ENCODE peak calls at places on chromosomes 11 and 22, in ten cellular contexts. T is IMR-90, P is A549, Q is ovary, U is HepG2, Y is spleen, J is lower leg skin, H is H1, D is stomach, L is sigmoid colon. V is an unnamed sample.

GRCh38 chr22:36083056-36083455 is 54.4 kb upstream of the RBFOX2 start:
- DNase-seq in L (peak; percentile 27), D (no peak), J (no peak), Q (no peak), U (no peak), T (no peak), H (no peak), P (no peak), Y (no peak), V (no peak)

GRCh38 chr22:45885941-45886395 is 91.0 kb downstream of the WNT7B start:
- DNase-seq in L (peak; percentile 48), P (no peak), Y (peak; percentile 67), J (no peak), Q (no peak), H (no peak), U (peak; percentile 25), T (no peak), D (no peak), V (no peak)

GRCh38 chr11:113014262-113014661 is 53.0 kb downstream of the NCAM1 start:
- DNase-seq in L (peak; percentile 83), H (no peak), Y (no peak), J (no peak), U (no peak), T (no peak), P (no peak), Q (no peak), D (no peak), V (no peak)

GRCh38 chr11:89487016-89487415 is 4.2 kb downstream of the NOX4 start:
- DNase-seq in Q (no peak), Y (no peak), J (no peak), D (no peak), U (no peak), L (no peak), T (peak; percentile 75), P (no peak), H (no peak), V (no peak)

GRCh38 chr11:58905716-58906547 is 33.4 kb upstream of the GLYATL1 start:
- DNase-seq in P (peak; percentile 75), D (peak; percentile 50), H (peak; percentile 62), U (no peak), Q (no peak), L (no peak), J (peak; percentile 87), T (peak; percentile 91), Y (no peak), V (no peak)

GRCh38 chr11:11966826-11967668 is 41.4 kb downstream of the DKK3 start:
- DNase-seq in P (peak; percentile 64), Q (peak; percentile 33), U (peak; percentile 54), H (peak; percentile 58), L (peak; percentile 77), J (peak; percentile 94), Y (peak; percentile 86), D (peak; percentile 79), T (peak; percentile 37), V (peak; percentile 54)

GRCh38 chr22:31497148-31497938 is 1.0 kb downstream of the SFI1 start:
- DNase-seq in T (no peak), Q (no peak), L (no peak), Y (no peak), J (no peak), D (no peak), P (no peak), H (no peak), U (no peak), V (no peak)

GRCh38 chr11:66168289-66168688 is 98.2 kb downstream of the PACS1 start:
- DNase-seq in U (no peak), P (no peak), H (no peak), Q (no peak), T (no peak), L (no peak), J (no peak), D (no peak), Y (no peak), V (no peak)

GRCh38 chr11:69840371-69841169 is 21.4 kb upstream of the FGF3 start:
- DNase-seq in H (no peak), T (no peak), U (no peak), P (no peak), D (no peak), Q (peak; percentile 5), J (peak; percentile 65), Y (peak; percentile 56), L (no peak), V (no peak)

GRCh38 chr11:7871056-7871455 is 60.0 kb downstream of the OR10A6 start:
- DNase-seq in D (no peak), H (no peak), Y (no peak), L (no peak), T (peak; percentile 54), U (no peak), P (no peak), J (no peak), Q (no peak), V (no peak)

GRCh38 chr11:64890084-64890944 is 11.9 kb upstream of the EHD1 start:
- DNase-seq in J (no peak), T (no peak), P (no peak), H (no peak), D (no peak), L (no peak), Y (no peak), Q (no peak), U (no peak), V (peak; percentile 39)

GRCh38 chr11:64891880-64892279 is 13.5 kb upstream of the EHD1 start:
- DNase-seq in Y (no peak), Q (no peak), L (no peak), J (no peak), P (no peak), H (no peak), D (no peak), U (no peak), T (no peak), V (no peak)

GRCh38 chr11:64892411-64892831 is 14.0 kb upstream of the EHD1 start:
- DNase-seq in J (no peak), H (no peak), P (no peak), D (no peak), T (no peak), U (no peak), Q (no peak), Y (no peak), L (no peak), V (no peak)

GRCh38 chr11:64892838-64893193 is 14.4 kb upstream of the EHD1 start:
- DNase-seq in L (no peak), J (no peak), D (no peak), Y (no peak), H (no peak), T (no peak), P (no peak), U (no peak), Q (no peak), V (no peak)

DNA sequence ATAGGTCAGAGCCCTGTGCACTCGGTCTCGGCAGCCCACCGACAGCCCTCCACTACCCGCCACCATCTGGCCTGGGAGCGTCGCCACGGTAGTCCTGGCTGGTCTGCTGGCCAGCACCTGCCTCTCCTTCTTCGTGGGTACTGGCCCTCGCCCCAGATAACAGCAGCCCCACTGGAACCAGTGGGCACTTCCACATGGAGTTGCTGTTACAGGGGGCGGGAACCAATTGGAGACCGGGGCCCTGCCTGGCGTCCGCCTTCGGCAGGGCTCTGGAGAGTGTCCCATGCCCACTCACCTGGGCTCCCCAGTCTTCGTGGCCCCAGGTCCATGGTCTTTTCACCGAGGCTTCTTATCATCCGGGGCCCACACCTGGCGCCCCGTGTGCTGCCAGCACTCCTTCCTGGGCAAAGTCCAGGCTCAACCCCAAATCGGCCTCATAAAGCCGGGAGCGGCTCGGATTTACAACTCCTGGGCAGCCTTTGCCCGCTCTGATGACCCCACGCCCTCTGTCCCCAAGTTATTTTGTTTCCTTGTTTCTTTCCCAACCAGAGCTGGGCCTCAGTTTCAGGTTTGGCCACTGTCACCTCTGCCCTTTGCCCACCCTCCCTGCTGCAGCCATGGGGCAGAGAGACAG is 12.9 kb upstream of the EHD1 start:
- DNase-seq in P (no peak), T (no peak), J (no peak), L (no peak), Y (no peak), Q (no peak), H (no peak), U (no peak), D (peak; percentile 74), V (no peak)
- TF ChIP-seq POLR2A in P (no peak), T (no peak), J (no peak), L (no peak), Y (no peak), Q (no peak), H (no peak), U (no peak), D (no peak), V (no peak)

GRCh38 chr11:67373916-67374570 is 645 bp upstream of the CLCF1 start:
- DNase-seq in T (peak; percentile 96), L (peak; percentile 92), Y (peak; percentile 92), Q (peak; percentile 65), J (peak; percentile 95), P (peak; percentile 100), D (peak; percentile 76), U (peak; percentile 82), H (peak; percentile 79), V (peak; percentile 79)
- TF ChIP-seq POLR2A in T (peak; percentile 70), L (no peak), Y (no peak), Q (no peak), J (no peak), P (peak; percentile 36), D (no peak), U (no peak), H (no peak), V (no peak)

GRCh38 chr11:61924016-61924360 is 6.6 kb upstream of the RAB3IL1 start:
- DNase-seq in L (no peak), T (no peak), Q (peak; percentile 36), J (peak; percentile 86), H (no peak), P (no peak), Y (no peak), D (no peak), U (no peak), V (no peak)

GRCh38 chr11:61923166-61924015 is 6.0 kb upstream of the RAB3IL1 start:
- DNase-seq in Y (no peak), L (peak; percentile 95), H (no peak), Q (peak; percentile 81), D (peak; percentile 64), U (peak; percentile 87), T (peak; percentile 63), P (no peak), J (peak; percentile 97), V (peak; percentile 94)

GRCh38 chr11:61921446-61921845 is 4.1 kb upstream of the RAB3IL1 start:
- DNase-seq in L (no peak), Y (no peak), Q (no peak), U (no peak), T (no peak), J (no peak), D (no peak), H (no peak), P (no peak), V (no peak)

GRCh38 chr11:61919841-61920631 is 2.7 kb upstream of the RAB3IL1 start:
- DNase-seq in T (no peak), Y (peak; percentile 69), H (no peak), L (peak; percentile 62), P (peak; percentile 44), U (no peak), D (no peak), Q (peak; percentile 17), J (peak; percentile 87), V (peak; percentile 97)

GRCh38 chr11:61922539-61922938 is 5.2 kb upstream of the RAB3IL1 start:
- DNase-seq in T (peak; percentile 48), U (no peak), J (peak; percentile 97), Y (no peak), H (no peak), Q (peak; percentile 91), L (peak; percentile 95), P (no peak), D (peak; percentile 36), V (peak; percentile 72)
- TF ChIP-seq POLR2A in T (no peak), U (no peak), J (no peak), Y (no peak), H (no peak), Q (no peak), L (no peak), P (no peak), D (no peak), V (no peak)

GRCh38 chr11:503179-503981 is 3.7 kb downstream of the RNH1 start:
- DNase-seq in J (peak; percentile 95), Y (peak; percentile 86), P (no peak), H (no peak), T (peak; percentile 19), Q (no peak), D (no peak), L (peak; percentile 84), U (no peak), V (peak; percentile 74)
- TF ChIP-seq POLR2A in J (no peak), Y (no peak), P (no peak), H (no peak), T (no peak), Q (no peak), D (no peak), L (no peak), U (no peak), V (peak; percentile 75)

V was measured in erythroblast.